ENCODE peak calls at places on chromosomes 2 and 18, in four cellular contexts. E is foreskin fibroblast, O is right cardiac atrium, I is tibial artery. Y is an unnamed sample.

GRCh38 chr2:13005761-13006336 is 289.1 kb downstream of the TRIB2 start:
- DNase-seq in I (no peak), O (no peak), E (no peak), Y (no peak)

GRCh38 chr2:74841663-74842062 is 7.7 kb downstream of the HK2 start:
- DNase-seq in I (no peak), O (no peak), E (no peak), Y (peak)

GRCh38 chr2:64524604-64525322 is 635 bp downstream of the AFTPH start:
- DNase-seq in I (peak), E (peak), O (no peak), Y (peak)

GRCh38 chr2:44996356-44996755 is 12.9 kb downstream of the SIX2 start:
- DNase-seq in I (no peak), E (no peak), O (no peak), Y (no peak)

GRCh38 chr18:31420524-31420923 is 27.0 kb upstream of the DSG3 start:
- DNase-seq in E (no peak), I (no peak), O (no peak), Y (no peak)

GRCh38 chr2:234308814-234309195 is 188.1 kb downstream of the ARL4C start:
- DNase-seq in E (no peak), O (no peak), I (peak), Y (no peak)

GRCh38 chr2:234363011-234363487 is 133.8 kb downstream of the ARL4C start:
- DNase-seq in E (peak), I (no peak), O (no peak), Y (no peak)

GRCh38 chr2:112714836-112715631 is 5.8 kb upstream of the NT5DC4 start:
- DNase-seq in E (peak), O (no peak), I (no peak), Y (no peak)

GRCh38 chr2:129504646-129505045 is 474.8 kb upstream of the RAB6C start:
- DNase-seq in E (no peak), O (no peak), I (no peak), Y (no peak)

GRCh38 chr2:23411752-23412431 is 26.9 kb downstream of the KLHL29 start:
- DNase-seq in I (no peak), E (peak), O (no peak), Y (no peak)

GRCh38 chr2:232890896-232891601 is 21.0 kb downstream of the SNORC start:
- DNase-seq in E (peak), I (peak), O (no peak), Y (no peak)

GRCh38 chr2:86285981-86286380 is 51.4 kb downstream of the REEP1 start:
- DNase-seq in O (no peak), I (no peak), E (no peak), Y (no peak)

DNA sequence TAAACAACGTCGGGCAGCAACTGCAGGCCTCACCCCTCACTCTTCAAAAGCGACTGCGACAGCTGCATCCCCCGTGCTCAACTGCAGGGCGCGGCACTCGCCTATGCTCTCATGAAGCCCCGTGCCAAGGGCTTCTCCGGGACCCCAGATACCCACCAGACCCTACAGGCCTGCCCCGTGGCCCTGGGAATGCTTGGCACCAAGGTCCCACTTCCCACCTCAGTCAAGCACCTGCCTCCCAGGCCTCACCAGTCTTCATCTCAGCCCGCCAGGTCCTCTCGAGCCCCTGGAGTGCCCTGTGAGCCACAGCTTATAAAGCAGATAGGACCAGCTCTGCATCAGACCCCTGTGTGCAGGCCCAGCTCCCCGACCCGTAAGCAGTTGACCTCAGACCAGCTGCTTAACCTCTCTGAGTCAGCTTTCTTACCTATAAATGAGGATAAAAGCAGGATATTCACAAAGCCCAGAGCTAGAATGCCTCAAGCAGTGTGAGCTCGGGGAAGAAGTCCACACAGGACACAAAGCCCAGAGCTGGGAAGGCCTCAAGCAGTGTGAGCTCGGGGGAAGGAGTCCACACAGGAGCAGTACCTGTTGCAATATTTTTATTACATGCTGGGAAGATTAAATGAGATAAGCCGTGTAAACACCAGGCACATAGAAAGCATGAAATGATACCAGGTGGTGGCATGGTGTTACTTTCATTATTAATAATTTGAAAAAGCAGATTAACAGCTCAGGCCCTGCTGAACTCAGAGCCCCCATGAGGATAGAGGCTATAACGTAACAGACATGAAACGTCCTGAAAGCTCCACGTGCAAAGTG is 96.9 kb downstream of the HDAC4 start:
- DNase-seq in E (no peak), O (no peak), I (no peak), Y (peak)
- H3K4me3 ChIP-seq in E (no peak), O (no peak), I (no peak), Y (no peak)

GRCh38 chr2:43228341-43228751 is 1.9 kb upstream of the ZFP36L2 start:
- DNase-seq in I (no peak), E (no peak), O (no peak), Y (no peak)
- H3K4me3 ChIP-seq in I (peak), E (peak), O (no peak), Y (no peak)

GRCh38 chr2:237617305-237617982 is 9.9 kb upstream of the LRRFIP1 start:
- DNase-seq in E (no peak), I (no peak), O (no peak), Y (no peak)
- H3K4me3 ChIP-seq in E (peak), I (no peak), O (no peak), Y (no peak)

GRCh38 chr18:75212626-75213110 is 2.1 kb downstream of the TSHZ1 start:
- DNase-seq in E (peak), I (no peak), O (no peak), Y (no peak)
- H3K4me3 ChIP-seq in E (peak), I (peak), O (peak), Y (peak)

DNA sequence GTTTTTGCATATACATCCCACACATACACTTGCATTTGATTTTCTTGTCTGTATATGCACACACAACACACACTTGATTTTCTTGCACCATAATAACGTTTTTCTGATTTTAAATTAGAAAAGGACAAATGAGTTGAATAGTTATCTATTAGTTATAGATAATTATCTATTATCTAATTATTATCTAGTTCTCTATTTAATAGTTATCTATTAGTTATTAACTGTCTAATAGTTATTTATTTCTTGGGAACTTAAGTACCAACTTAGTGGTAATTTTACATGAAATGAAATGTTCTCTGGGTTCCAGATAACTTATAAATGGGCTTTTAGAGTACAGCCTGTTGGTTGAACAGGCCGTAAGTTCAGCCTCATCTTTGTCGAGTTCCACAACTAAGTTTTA is 23.0 kb downstream of the INPP4A start:
- DNase-seq in E (no peak), O (no peak), I (no peak), Y (no peak)
- H3K4me3 ChIP-seq in E (no peak), O (no peak), I (no peak), Y (no peak)

GRCh38 chr18:647304-647703 is 10.1 kb upstream of the TYMS start:
- DNase-seq in O (no peak), I (no peak), E (no peak), Y (no peak)

GRCh38 chr18:649341-649740 is 8.1 kb upstream of the TYMS start:
- DNase-seq in I (no peak), E (peak), O (no peak), Y (no peak)

GRCh38 chr18:641224-641623 is 16.2 kb upstream of the TYMS start:
- DNase-seq in E (no peak), O (no peak), I (no peak), Y (no peak)

GRCh38 chr18:650428-650858 is 7.0 kb upstream of the TYMS start:
- DNase-seq in E (no peak), O (no peak), I (no peak), Y (no peak)

GRCh38 chr18:644395-645004 is 13.0 kb upstream of the TYMS start:
- DNase-seq in I (no peak), O (no peak), E (no peak), Y (no peak)
- H3K4me3 ChIP-seq in I (no peak), O (no peak), E (no peak), Y (no peak)

DNA sequence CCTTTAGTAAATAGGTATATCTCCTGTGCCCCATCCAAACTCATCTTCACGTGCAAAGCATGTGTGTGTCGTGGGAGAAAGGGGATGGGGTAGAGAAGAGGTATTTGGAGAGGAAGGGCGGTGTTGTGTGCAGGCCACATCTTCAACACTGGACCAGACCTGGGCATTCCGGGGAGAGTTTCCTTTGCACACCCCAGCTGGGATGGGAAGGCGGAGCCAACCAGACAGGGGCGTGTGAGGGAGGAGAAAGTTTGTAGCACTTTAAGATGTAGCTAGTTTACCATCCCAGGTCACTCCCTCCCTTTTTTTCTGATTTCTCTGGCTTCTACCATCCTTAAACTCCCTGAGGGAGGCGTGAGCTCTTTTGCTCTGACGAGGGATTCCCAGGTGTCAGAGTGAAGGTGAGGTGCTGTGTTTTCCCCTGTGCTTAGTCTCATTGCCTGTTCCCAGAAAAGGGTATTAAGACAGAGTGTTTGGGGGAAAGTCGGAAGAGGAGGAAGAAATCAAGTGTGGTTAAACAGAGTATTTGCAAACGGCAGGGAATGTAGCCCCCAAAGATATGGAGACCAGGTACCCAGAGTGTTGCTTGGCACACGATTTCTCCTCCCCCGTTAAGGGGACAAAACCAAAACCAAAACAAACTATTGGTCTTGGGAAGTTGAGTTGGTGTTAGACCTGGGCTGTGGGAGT is 1.6 kb downstream of the SETBP1 start:
- DNase-seq in E (peak), O (peak), I (peak), Y (no peak)
- H3K4me3 ChIP-seq in E (peak), O (peak), I (peak), Y (peak)